ENCODE peak calls at places on chromosomes 11 and 22, in four cellular contexts. N is H54; O is kidney epithelial cell; Y is activated CD4-positive, alpha-beta T cell treated with anti-CD3 and anti-CD28 coated beads for 1 hour. R is an unnamed sample.

GRCh38 chr11:120532511-120533196 is 21.1 kb downstream of the GRIK4 start:
- DNase-seq in Y (no peak), O (no peak), N (no peak), R (no peak)

GRCh38 chr22:20526628-20527355 is 19.4 kb downstream of the MED15 start:
- DNase-seq in Y (no peak), N (no peak), O (no peak), R (no peak)

GRCh38 chr11:119307974-119308373 is 9.0 kb downstream of the MCAM start:
- DNase-seq in Y (no peak), N (no peak), O (no peak), R (no peak)

GRCh38 chr22:23831261-23831660 is 7.5 kb downstream of the DERL3 start:
- DNase-seq in Y (no peak), O (no peak), N (no peak), R (no peak)

GRCh38 chr11:36033082-36033751 is 89.4 kb downstream of the LDLRAD3 start:
- DNase-seq in O (no peak), Y (no peak), N (no peak), R (no peak)

GRCh38 chr11:8337115-8337386 is 73.4 kb upstream of the LMO1 start:
- DNase-seq in Y (no peak), O (no peak), N (no peak), R (no peak)

GRCh38 chr22:50455201-50455600 is 19.6 kb downstream of the SBF1 start:
- DNase-seq in N (no peak), Y (no peak), O (no peak), R (no peak)

GRCh38 chr11:65654375-65655349 is 8.1 kb downstream of the RELA start:
- DNase-seq in Y (no peak), N (no peak), O (no peak), R (no peak)

GRCh38 chr11:20208622-20209090 is 48.4 kb upstream of the DBX1 start:
- DNase-seq in O (no peak), N (no peak), Y (no peak), R (no peak)

GRCh38 chr22:34319346-34319745 is 399.1 kb upstream of the LARGE1 start:
- DNase-seq in N (no peak), Y (no peak), O (no peak), R (no peak)

GRCh38 chr11:126311464-126312291 is 7.8 kb downstream of the DCPS start:
- DNase-seq in N (no peak), Y (no peak), O (no peak), R (no peak)

GRCh38 chr11:9313648-9314290 is 624 bp downstream of the TMEM41B start:
- DNase-seq in O (no peak), Y (peak; percentile 10), N (no peak), R (no peak)

GRCh38 chr11:111631034-111631665 is 28.9 kb downstream of the SIK2 start:
- DNase-seq in Y (no peak), N (no peak), O (no peak), R (no peak)

GRCh38 chr11:118276422-118276821 is 12.3 kb upstream of the MPZL2 start:
- DNase-seq in O (no peak), N (no peak), Y (no peak), R (no peak)

GRCh38 chr22:29670615-29671014 is 49.2 kb upstream of the CABP7 start:
- DNase-seq in O (no peak), N (no peak), Y (no peak), R (no peak)

GRCh38 chr11:97794876-97795275 is 1225.9 kb upstream of the CNTN5 start:
- DNase-seq in Y (no peak), N (no peak), O (no peak), R (no peak)

GRCh38 chr11:47508595-47509555 is 44.1 kb downstream of the CELF1 start:
- DNase-seq in Y (no peak), O (no peak), N (no peak), R (no peak)

GRCh38 chr11:76885390-76886097 is 24.8 kb downstream of the ACER3 start:
- DNase-seq in O (peak; percentile 88), N (peak; percentile 15), Y (no peak), R (no peak)

GRCh38 chr11:120241277-120241676 is 1.3 kb downstream of the POU2F3 start:
- DNase-seq in N (no peak), O (no peak), Y (no peak), R (no peak)

GRCh38 chr11:1652026-1652425 is 22.5 kb downstream of the KRTAP5-5 start:
- DNase-seq in N (no peak), O (no peak), Y (no peak), R (no peak)

R was measured in DMS 273 treated with DMSO at 0.1 percent for 48 hours.